ENCODE peak calls at places on chromosomes 6 and 20, in seven cellular contexts. W is omental fat pad; J is H4; A is activated T-cell treated with anti-CD3 and anti-CD28 coated beads, Interleukin-2, amount 50 U/mL, for 72 hours; H is GOT3; Q is tibial artery; X is T-helper 1 cell. S is an unnamed sample.
A peak's percentile ranks its signal among the peaks of the same experiment; 100 is the strongest.

GRCh38 chr6:7909323-7910276 is 988 bp downstream of the TXNDC5 start:
- DNase-seq in W (no peak), J (no peak), A (peak; percentile 55), H (peak; percentile 15), Q (no peak), X (no peak), S (no peak)

GRCh38 chr20:208937-209566 is 18.0 kb upstream of the DEFB129 start:
- DNase-seq in W (no peak), J (peak; percentile 61), A (peak; percentile 4), H (no peak), Q (no peak), X (no peak), S (no peak)

GRCh38 chr6:70129341-70129740 is 173.5 kb downstream of the COL9A1 start:
- DNase-seq in W (no peak), J (no peak), A (no peak), H (no peak), Q (no peak), X (no peak), S (no peak)

GRCh38 chr6:159807150-159807859 is 7.2 kb downstream of the PNLDC1 start:
- DNase-seq in W (no peak), J (no peak), A (no peak), H (no peak), Q (no peak), X (no peak), S (no peak)

GRCh38 chr6:9250852-9251251 is 815.5 kb upstream of the SLC35B3 start:
- DNase-seq in W (no peak), J (peak; percentile 74), A (no peak), H (no peak), Q (no peak), X (no peak), S (no peak)

GRCh38 chr20:20317195-20318113 is 50.5 kb upstream of the INSM1 start:
- DNase-seq in W (no peak), J (no peak), A (no peak), H (no peak), Q (no peak), X (no peak), S (no peak)

GRCh38 chr6:144266091-144266649 is 19.0 kb upstream of the UTRN start:
- DNase-seq in W (no peak), J (peak; percentile 36), A (no peak), H (no peak), Q (peak; percentile 80), X (no peak), S (peak; percentile 27)

GRCh38 chr6:149303468-149303867 is 14.0 kb upstream of the TAB2 start:
- DNase-seq in W (no peak), J (no peak), A (no peak), H (no peak), Q (no peak), X (no peak), S (no peak)

GRCh38 chr20:57440678-57441509 is 49.7 kb downstream of the RBM38 start:
- DNase-seq in W (no peak), J (peak; percentile 58), A (no peak), H (no peak), Q (peak; percentile 97), X (no peak), S (peak; percentile 66)

GRCh38 chr20:57251344-57251743 is 15.1 kb downstream of the BMP7 start:
- DNase-seq in W (no peak), J (peak; percentile 57), A (peak; percentile 9), H (no peak), Q (no peak), X (no peak), S (no peak)

GRCh38 chr6:26331809-26332226 is 33.2 kb upstream of the BTN3A2 start:
- DNase-seq in W (no peak), J (no peak), A (peak; percentile 28), H (no peak), Q (no peak), X (no peak), S (no peak)

GRCh38 chr20:38725458-38725958 is 1.2 kb downstream of the SLC32A1 start:
- DNase-seq in W (no peak), J (no peak), A (no peak), H (no peak), Q (no peak), X (no peak), S (no peak)

GRCh38 chr20:44247676-44248419 is 740 bp downstream of the GDAP1L1 start:
- DNase-seq in W (no peak), J (no peak), A (peak; percentile 46), H (no peak), Q (no peak), X (no peak), S (no peak)

GRCh38 chr20:59743767-59744485 is 139.6 kb downstream of the PHACTR3 start:
- DNase-seq in W (no peak), J (no peak), A (no peak), H (no peak), Q (no peak), X (no peak), S (no peak)

GRCh38 chr6:84568971-84569370 is 195.4 kb downstream of the TBX18 start:
- DNase-seq in W (no peak), J (peak; percentile 5), A (no peak), H (no peak), Q (no peak), X (no peak), S (no peak)

GRCh38 chr20:44959082-44959895 is 908 bp downstream of the TOMM34 start:
- DNase-seq in W (peak; percentile 56), J (peak; percentile 39), A (peak; percentile 72), H (no peak), Q (no peak), X (no peak), S (peak; percentile 30)

GRCh38 chr6:52403627-52404026 is 16.5 kb upstream of the EFHC1 start:
- DNase-seq in W (no peak), J (peak; percentile 27), A (no peak), H (no peak), Q (no peak), X (no peak), S (no peak)

GRCh38 chr6:150391890-150392289 is 23.1 kb downstream of the IYD start:
- DNase-seq in W (no peak), J (no peak), A (no peak), H (no peak), Q (no peak), X (no peak), S (no peak)

GRCh38 chr6:37979392-37980221 is 160.1 kb downstream of the ZFAND3 start:
- DNase-seq in W (no peak), J (no peak), A (no peak), H (no peak), Q (no peak), X (no peak), S (no peak)

GRCh38 chr20:57387463-57387862 is 3.7 kb upstream of the RBM38 start:
- DNase-seq in W (no peak), J (no peak), A (no peak), H (no peak), Q (no peak), X (no peak), S (no peak)

GRCh38 chr20:58231678-58232077 is 3.2 kb upstream of the ANKRD60 start:
- DNase-seq in W (no peak), J (no peak), A (no peak), H (no peak), Q (no peak), X (no peak), S (no peak)

GRCh38 chr6:154202334-154202733 is 154.3 kb downstream of the IPCEF1 start:
- DNase-seq in W (no peak), J (no peak), A (no peak), H (no peak), Q (no peak), X (no peak), S (no peak)

GRCh38 chr6:166364480-166364879 is 18.3 kb downstream of the MPC1 start:
- DNase-seq in W (no peak), J (no peak), A (no peak), H (no peak), Q (peak; percentile 71), X (no peak), S (no peak)

GRCh38 chr6:7051780-7052440 is 55.9 kb upstream of the RREB1 start:
- DNase-seq in W (no peak), J (no peak), A (peak; percentile 56), H (no peak), Q (no peak), X (peak; percentile 16), S (no peak)

GRCh38 chr6:143222758-143223334 is 162.2 kb downstream of the AIG1 start:
- DNase-seq in W (no peak), J (no peak), A (no peak), H (no peak), Q (no peak), X (no peak), S (no peak)